ENCODE peak calls at places on chromosomes 4 and X, in four cellular contexts. One of them, this sample, is unnamed.

GRCh38 chrX:22730542-22730941 is 269.2 kb upstream of the DDX53 start:
- DNase-seq in GM12878: no peak
- DNase-seq in HCT116: no peak
- DNase-seq in K562: no peak
- DNase-seq in this sample: no peak

GRCh38 chr4:112145326-112145819 is at the start of gene FAM241A:
- DNase-seq in GM12878: no peak
- DNase-seq in HCT116: peak; percentile 54
- DNase-seq in K562: peak; percentile 97
- DNase-seq in this sample: no peak

GRCh38 chrX:118702741-118703140 is 24.7 kb upstream of the IL13RA1 start:
- DNase-seq in GM12878: no peak
- DNase-seq in HCT116: peak; percentile 49
- DNase-seq in K562: no peak
- DNase-seq in this sample: no peak

GRCh38 chr4:177108708-177109107 is 201.0 kb upstream of the NEIL3 start:
- DNase-seq in GM12878: no peak
- DNase-seq in HCT116: no peak
- DNase-seq in K562: no peak
- DNase-seq in this sample: no peak

GRCh38 chrX:71181910-71182799 is 37.5 kb downstream of the NLGN3 start:
- DNase-seq in GM12878: peak; percentile 82
- DNase-seq in HCT116: peak; percentile 93
- DNase-seq in K562: peak; percentile 71
- DNase-seq in this sample: peak; percentile 69

GRCh38 chrX:13742397-13743176 is 8.0 kb downstream of the OFD1 start:
- DNase-seq in GM12878: peak; percentile 91
- DNase-seq in HCT116: no peak
- DNase-seq in K562: no peak
- DNase-seq in this sample: no peak

GRCh38 chr4:78951862-78952472 is 12.7 kb upstream of the PAQR3 start:
- DNase-seq in GM12878: no peak
- DNase-seq in HCT116: peak; percentile 32
- DNase-seq in K562: peak; percentile 56
- DNase-seq in this sample: no peak

GRCh38 chrX:52213276-52213675 is 28.6 kb downstream of the MAGED4 start:
- DNase-seq in GM12878: no peak
- DNase-seq in HCT116: no peak
- DNase-seq in K562: no peak
- DNase-seq in this sample: no peak

GRCh38 chr4:183507928-183508327 is 3.1 kb downstream of the ING2 start:
- DNase-seq in GM12878: no peak
- DNase-seq in HCT116: no peak
- DNase-seq in K562: peak; percentile 21
- DNase-seq in this sample: no peak

GRCh38 chr4:1192091-1192492 is 19.7 kb upstream of the SPON2 start:
- DNase-seq in GM12878: no peak
- DNase-seq in HCT116: peak; percentile 29
- DNase-seq in K562: no peak
- DNase-seq in this sample: no peak

GRCh38 chr4:179750374-179750773 is 2308.1 kb upstream of the AGA start:
- DNase-seq in GM12878: no peak
- DNase-seq in HCT116: no peak
- DNase-seq in K562: no peak
- DNase-seq in this sample: no peak

GRCh38 chr4:137226900-137227299 is 305.4 kb downstream of the PCDH18 start:
- DNase-seq in GM12878: no peak
- DNase-seq in HCT116: peak; percentile 16
- DNase-seq in K562: no peak
- DNase-seq in this sample: no peak

GRCh38 chr4:76909711-76910110 is 11.8 kb upstream of the SOWAHB start:
- DNase-seq in GM12878: no peak
- DNase-seq in HCT116: no peak
- DNase-seq in K562: no peak
- DNase-seq in this sample: no peak

GRCh38 chr4:88526221-88526815 is 2.7 kb upstream of the PYURF start:
- DNase-seq in GM12878: no peak
- DNase-seq in HCT116: no peak
- DNase-seq in K562: peak; percentile 22
- DNase-seq in this sample: no peak

GRCh38 chrX:11159149-11159548 is 48.0 kb downstream of the HCCS start:
- DNase-seq in GM12878: no peak
- DNase-seq in HCT116: no peak
- DNase-seq in K562: no peak
- DNase-seq in this sample: no peak

GRCh38 chr4:84324303-84324702 is 174.8 kb downstream of the NKX6-1 start:
- DNase-seq in GM12878: no peak
- DNase-seq in HCT116: no peak
- DNase-seq in K562: no peak
- DNase-seq in this sample: no peak

GRCh38 chr4:87916636-87917035 is 58.9 kb upstream of the SPP1 start:
- DNase-seq in GM12878: no peak
- DNase-seq in HCT116: no peak
- DNase-seq in K562: peak; percentile 7
- DNase-seq in this sample: no peak

GRCh38 chrX:150503898-150504219 is 64.6 kb upstream of the MTM1 start:
- DNase-seq in GM12878: no peak
- DNase-seq in HCT116: no peak
- DNase-seq in K562: no peak
- DNase-seq in this sample: no peak

GRCh38 chr4:101039367-101039766 is 308.0 kb downstream of the PPP3CA start:
- DNase-seq in GM12878: no peak
- DNase-seq in HCT116: peak; percentile 91
- DNase-seq in K562: no peak
- DNase-seq in this sample: no peak

GRCh38 chr4:139014391-139015268 is 951 bp upstream of the NOCT start:
- DNase-seq in GM12878: peak; percentile 32
- DNase-seq in HCT116: peak; percentile 85
- DNase-seq in K562: no peak
- DNase-seq in this sample: no peak

GRCh38 chr4:45646885-45647598 is 476.8 kb downstream of the GABRG1 start:
- DNase-seq in GM12878: no peak
- DNase-seq in HCT116: no peak
- DNase-seq in K562: no peak
- DNase-seq in this sample: no peak

GRCh38 chr4:84740071-84740470 is 157.1 kb downstream of the CDS1 start:
- DNase-seq in GM12878: no peak
- DNase-seq in HCT116: no peak
- DNase-seq in K562: no peak
- DNase-seq in this sample: no peak

GRCh38 chr4:108047199-108047598 is 57.5 kb downstream of the HADH start:
- DNase-seq in GM12878: no peak
- DNase-seq in HCT116: no peak
- DNase-seq in K562: no peak
- DNase-seq in this sample: no peak

GRCh38 chr4:96205143-96205542 is 365.2 kb downstream of the PDHA2 start:
- DNase-seq in GM12878: no peak
- DNase-seq in HCT116: no peak
- DNase-seq in K562: no peak
- DNase-seq in this sample: no peak

GRCh38 chr4:188463909-188464308 is 324.7 kb downstream of the TRIML1 start:
- DNase-seq in GM12878: no peak
- DNase-seq in HCT116: no peak
- DNase-seq in K562: no peak
- DNase-seq in this sample: no peak

GRCh38 chr4:176883681-176884418 is 91.1 kb upstream of the VEGFC start:
- DNase-seq in GM12878: no peak
- DNase-seq in HCT116: no peak
- DNase-seq in K562: no peak
- DNase-seq in this sample: no peak

GRCh38 chrX:17613979-17614572 is 123.2 kb upstream of the SCML1 start:
- DNase-seq in GM12878: no peak
- DNase-seq in HCT116: no peak
- DNase-seq in K562: no peak
- DNase-seq in this sample: no peak

GRCh38 chrX:154800508-154801207 is 4.6 kb downstream of the MPP1 start:
- DNase-seq in GM12878: no peak
- DNase-seq in HCT116: no peak
- DNase-seq in K562: no peak
- DNase-seq in this sample: no peak

GRCh38 chr4:38314663-38315062 is 349.3 kb upstream of the KLF3 start:
- DNase-seq in GM12878: no peak
- DNase-seq in HCT116: no peak
- DNase-seq in K562: no peak
- DNase-seq in this sample: no peak

GRCh38 chr4:149993030-149993429 is 85.2 kb upstream of the DCLK2 start:
- DNase-seq in GM12878: no peak
- DNase-seq in HCT116: no peak
- DNase-seq in K562: no peak
- DNase-seq in this sample: no peak

GRCh38 chrX:120560405-120560841 is 339 bp downstream of the CUL4B start:
- DNase-seq in GM12878: no peak
- DNase-seq in HCT116: no peak
- DNase-seq in K562: no peak
- DNase-seq in this sample: no peak

GRCh38 chr4:16772366-16772850 is 126.0 kb downstream of the LDB2 start:
- DNase-seq in GM12878: no peak
- DNase-seq in HCT116: no peak
- DNase-seq in K562: no peak
- DNase-seq in this sample: no peak

GRCh38 chr4:24730256-24731001 is 64.9 kb upstream of the SOD3 start:
- DNase-seq in GM12878: no peak
- DNase-seq in HCT116: no peak
- DNase-seq in K562: no peak
- DNase-seq in this sample: peak; percentile 40

GRCh38 chr4:6617246-6617645 is 23.2 kb upstream of the MRFAP1 start:
- DNase-seq in GM12878: no peak
- DNase-seq in HCT116: no peak
- DNase-seq in K562: no peak
- DNase-seq in this sample: no peak
- TF ChIP-seq EGR1 in GM12878: no peak
- TF ChIP-seq EGR1 in HCT116: no peak
- TF ChIP-seq EGR1 in K562: no peak
- TF ChIP-seq EGR1 in this sample: no peak

GRCh38 chrX:74132265-74132664 is 171.7 kb upstream of the ZCCHC13 start:
- DNase-seq in GM12878: no peak
- DNase-seq in HCT116: no peak
- DNase-seq in K562: no peak
- DNase-seq in this sample: no peak

GRCh38 chrX:74138943-74139342 is 165.0 kb upstream of the ZCCHC13 start:
- DNase-seq in GM12878: no peak
- DNase-seq in HCT116: no peak
- DNase-seq in K562: no peak
- DNase-seq in this sample: no peak

GRCh38 chrX:74133156-74133796 is 170.7 kb upstream of the ZCCHC13 start:
- DNase-seq in GM12878: peak; percentile 19
- DNase-seq in HCT116: peak; percentile 10
- DNase-seq in K562: peak; percentile 39
- DNase-seq in this sample: no peak
- TF ChIP-seq EGR1 in GM12878: no peak
- TF ChIP-seq EGR1 in HCT116: no peak
- TF ChIP-seq EGR1 in K562: no peak
- TF ChIP-seq EGR1 in this sample: no peak

DNA sequence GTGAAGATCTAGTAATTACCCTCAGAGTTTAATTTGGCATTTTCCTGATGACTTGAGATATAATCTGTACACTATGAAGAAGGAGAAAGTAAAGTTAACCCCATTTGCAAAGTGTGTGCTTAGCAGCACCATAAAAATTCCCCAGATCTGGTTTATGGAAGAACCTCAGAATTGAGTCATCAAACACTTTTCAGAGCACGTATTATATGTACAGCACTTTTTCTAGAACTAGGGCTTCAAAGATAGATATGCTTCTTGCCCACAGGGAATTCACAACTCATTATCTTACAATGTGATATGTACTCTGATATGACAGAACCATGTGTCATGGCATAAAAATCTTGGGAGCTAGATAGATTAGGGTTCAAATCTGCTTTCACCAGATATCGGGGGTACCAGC is 150.9 kb downstream of the SLC10A7 start:
- DNase-seq in GM12878: no peak
- DNase-seq in HCT116: no peak
- DNase-seq in K562: no peak
- DNase-seq in this sample: no peak
- TF ChIP-seq EGR1 in GM12878: no peak
- TF ChIP-seq EGR1 in HCT116: no peak
- TF ChIP-seq EGR1 in K562: no peak
- TF ChIP-seq EGR1 in this sample: no peak

GRCh38 chr4:73976716-73977115 is 5.1 kb downstream of the PF4 start:
- DNase-seq in GM12878: no peak
- DNase-seq in HCT116: no peak
- DNase-seq in K562: no peak
- DNase-seq in this sample: no peak

GRCh38 chr4:73976217-73976616 is 5.6 kb downstream of the PF4 start:
- DNase-seq in GM12878: no peak
- DNase-seq in HCT116: no peak
- DNase-seq in K562: no peak
- DNase-seq in this sample: no peak

GRCh38 chr4:73979407-73979806 is 2.4 kb downstream of the PF4 start:
- DNase-seq in GM12878: no peak
- DNase-seq in HCT116: no peak
- DNase-seq in K562: no peak
- DNase-seq in this sample: no peak

GRCh38 chr4:73974352-73974751 is 7.5 kb downstream of the PF4 start:
- DNase-seq in GM12878: no peak
- DNase-seq in HCT116: no peak
- DNase-seq in K562: no peak
- DNase-seq in this sample: no peak

GRCh38 chr4:73978886-73979285 is 2.9 kb downstream of the PF4 start:
- DNase-seq in GM12878: no peak
- DNase-seq in HCT116: no peak
- DNase-seq in K562: no peak
- DNase-seq in this sample: no peak
- TF ChIP-seq EGR1 in GM12878: no peak
- TF ChIP-seq EGR1 in HCT116: no peak
- TF ChIP-seq EGR1 in K562: no peak
- TF ChIP-seq EGR1 in this sample: no peak